ENCODE peak calls at places on chromosomes 16 and 17, in four cellular contexts. Z is MCF 10A, E is suprapubic skin, S is fibroblast of the aortic adventitia. H is an unnamed sample.

GRCh38 chr17:77609553-77610517 is 348.7 kb upstream of the TNRC6C start:
- DNase-seq in E (peak), S (peak), Z (no peak), H (peak)

GRCh38 chr17:10059684-10060211 is 138.7 kb downstream of the GAS7 start:
- DNase-seq in S (peak), E (peak), Z (no peak), H (no peak)

GRCh38 chr17:17041018-17041521 is 1.2 kb upstream of the MPRIP start:
- DNase-seq in E (no peak), Z (peak), S (peak), H (no peak)

GRCh38 chr17:63173450-63173849 is 207.4 kb downstream of the TANC2 start:
- DNase-seq in E (no peak), Z (peak), S (no peak), H (no peak)

GRCh38 chr16:11190585-11191565 is 65.1 kb downstream of the SOCS1 start:
- DNase-seq in E (no peak), Z (no peak), S (no peak), H (no peak)

GRCh38 chr17:66393038-66393437 is 90.6 kb downstream of the PRKCA start:
- DNase-seq in Z (no peak), E (no peak), S (no peak), H (no peak)

GRCh38 chr17:19376799-19377198 is 1.5 kb upstream of the MAPK7 start:
- DNase-seq in S (no peak), Z (peak), E (peak), H (peak)

GRCh38 chr17:34728771-34729310 is 149.5 kb downstream of the TMEM132E start:
- DNase-seq in E (peak), Z (no peak), S (no peak), H (peak)

GRCh38 chr16:805474-805873 is 4.9 kb upstream of the GNG13 start:
- DNase-seq in S (no peak), E (no peak), Z (no peak), H (no peak)

GRCh38 chr17:9003355-9004131 is 17.8 kb upstream of the NTN1 start:
- DNase-seq in S (no peak), Z (no peak), E (no peak), H (no peak)

GRCh38 chr17:38898812-38899348 is 26.5 kb upstream of the LASP1NB start:
- DNase-seq in Z (no peak), E (no peak), S (no peak), H (no peak)

GRCh38 chr16:15671530-15672117 is 21.6 kb downstream of the NDE1 start:
- DNase-seq in Z (no peak), S (no peak), E (no peak), H (no peak)

GRCh38 chr16:12239226-12239625 is 262.7 kb downstream of the SNX29 start:
- DNase-seq in S (no peak), Z (no peak), E (no peak), H (no peak)

GRCh38 chr16:35150805-35151312 is 1691.4 kb downstream of the TP53TG3F start:
- DNase-seq in S (no peak), E (no peak), Z (no peak), H (peak)

GRCh38 chr17:42669705-42670198 is 7.0 kb downstream of the PLEKHH3 start:
- DNase-seq in S (no peak), E (no peak), Z (no peak), H (no peak)

GRCh38 chr17:42673266-42673884 is 3.4 kb downstream of the PLEKHH3 start:
- DNase-seq in Z (no peak), S (no peak), E (no peak), H (no peak)

GRCh38 chr17:42670925-42671657 is 5.7 kb downstream of the PLEKHH3 start:
- DNase-seq in S (no peak), Z (no peak), E (no peak), H (no peak)

GRCh38 chr17:42672038-42672437 is 4.8 kb downstream of the PLEKHH3 start:
- DNase-seq in Z (peak), S (no peak), E (no peak), H (no peak)

GRCh38 chr17:42670199-42670924 is 6.4 kb downstream of the PLEKHH3 start:
- DNase-seq in Z (no peak), E (no peak), S (no peak), H (no peak)
- TF ChIP-seq CTCF in Z (no peak), E (no peak), S (no peak), H (no peak)

DNA sequence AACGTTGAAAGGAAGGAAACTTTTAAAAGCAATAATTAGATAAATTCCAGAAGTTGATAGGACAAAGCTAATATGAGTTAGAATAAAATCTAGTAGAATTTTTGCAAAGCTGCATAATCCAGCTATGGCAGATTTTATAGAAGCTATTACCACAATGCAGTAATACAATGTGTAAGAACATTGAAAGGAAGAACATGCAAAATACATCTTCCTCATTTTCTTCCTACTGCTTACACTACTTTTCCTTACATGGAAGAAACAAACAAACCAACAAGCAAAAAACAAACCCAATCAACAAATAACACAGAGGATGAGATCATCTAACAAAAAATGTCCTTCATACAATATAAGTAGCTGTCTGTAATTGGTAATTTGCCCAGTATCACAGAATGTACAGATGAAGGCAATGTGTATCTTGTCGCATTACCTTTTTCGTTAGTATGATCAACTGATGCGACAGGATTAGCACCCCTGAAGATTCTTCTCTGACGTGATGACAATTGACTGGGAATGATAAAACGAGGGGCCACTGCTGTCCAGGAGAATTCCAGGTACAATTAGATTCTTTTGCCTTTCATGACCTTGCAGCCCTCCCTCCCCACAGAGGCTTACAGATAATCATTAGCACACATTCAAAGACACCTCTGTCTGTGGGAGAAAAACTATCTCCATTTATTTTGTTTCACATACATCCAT is 21.2 kb upstream of the LRRC37A start:
- DNase-seq in Z (no peak), E (no peak), S (no peak), H (no peak)
- TF ChIP-seq CTCF in Z (no peak), E (no peak), S (no peak), H (no peak)

GRCh38 chr17:73422121-73422520 is 110.3 kb upstream of the CDC42EP4 start:
- DNase-seq in E (no peak), Z (no peak), S (no peak), H (no peak)

GRCh38 chr17:73423159-73423715 is 111.4 kb upstream of the CDC42EP4 start:
- DNase-seq in E (no peak), Z (no peak), S (no peak), H (no peak)

GRCh38 chr17:73419896-73420295 is 108.1 kb upstream of the CDC42EP4 start:
- DNase-seq in S (no peak), Z (no peak), E (no peak), H (no peak)

GRCh38 chr17:73419051-73419450 is 107.2 kb upstream of the CDC42EP4 start:
- DNase-seq in E (no peak), S (no peak), Z (no peak), H (no peak)

GRCh38 chr17:73420897-73421296 is 109.1 kb upstream of the CDC42EP4 start:
- DNase-seq in E (no peak), Z (peak), S (no peak), H (no peak)
- TF ChIP-seq CTCF in E (no peak), Z (no peak), S (peak), H (no peak)

DNA sequence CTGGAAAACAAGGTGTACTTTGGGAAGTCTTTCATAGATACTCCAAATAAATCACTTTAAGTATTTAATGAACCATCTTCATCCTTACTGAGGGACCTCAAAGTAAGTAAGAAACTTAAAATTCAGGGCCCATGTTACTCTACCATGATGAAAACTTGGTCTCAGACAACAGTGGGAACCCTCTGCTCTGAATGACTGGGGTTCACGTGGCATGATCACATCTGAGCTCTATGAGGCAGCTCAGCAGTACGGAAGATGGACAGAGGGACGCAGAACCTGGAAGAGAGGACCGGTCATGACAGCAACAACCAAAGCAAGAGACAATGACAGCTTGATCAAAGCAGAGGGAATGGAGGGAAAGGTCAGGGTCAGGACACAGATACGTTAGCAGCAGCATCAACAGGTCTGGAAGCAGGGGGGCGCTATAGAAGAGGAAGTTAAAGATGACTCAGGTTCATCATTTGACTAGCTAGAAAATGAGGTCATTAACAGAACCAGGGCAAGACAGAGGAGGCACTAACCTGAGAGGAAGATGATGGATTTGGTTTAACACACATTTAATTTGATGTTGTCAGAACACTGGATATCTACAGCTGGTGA is 9.5 kb downstream of the XPO6 start:
- DNase-seq in Z (no peak), S (no peak), E (no peak), H (no peak)
- TF ChIP-seq CTCF in Z (no peak), S (no peak), E (no peak), H (no peak)

DNA sequence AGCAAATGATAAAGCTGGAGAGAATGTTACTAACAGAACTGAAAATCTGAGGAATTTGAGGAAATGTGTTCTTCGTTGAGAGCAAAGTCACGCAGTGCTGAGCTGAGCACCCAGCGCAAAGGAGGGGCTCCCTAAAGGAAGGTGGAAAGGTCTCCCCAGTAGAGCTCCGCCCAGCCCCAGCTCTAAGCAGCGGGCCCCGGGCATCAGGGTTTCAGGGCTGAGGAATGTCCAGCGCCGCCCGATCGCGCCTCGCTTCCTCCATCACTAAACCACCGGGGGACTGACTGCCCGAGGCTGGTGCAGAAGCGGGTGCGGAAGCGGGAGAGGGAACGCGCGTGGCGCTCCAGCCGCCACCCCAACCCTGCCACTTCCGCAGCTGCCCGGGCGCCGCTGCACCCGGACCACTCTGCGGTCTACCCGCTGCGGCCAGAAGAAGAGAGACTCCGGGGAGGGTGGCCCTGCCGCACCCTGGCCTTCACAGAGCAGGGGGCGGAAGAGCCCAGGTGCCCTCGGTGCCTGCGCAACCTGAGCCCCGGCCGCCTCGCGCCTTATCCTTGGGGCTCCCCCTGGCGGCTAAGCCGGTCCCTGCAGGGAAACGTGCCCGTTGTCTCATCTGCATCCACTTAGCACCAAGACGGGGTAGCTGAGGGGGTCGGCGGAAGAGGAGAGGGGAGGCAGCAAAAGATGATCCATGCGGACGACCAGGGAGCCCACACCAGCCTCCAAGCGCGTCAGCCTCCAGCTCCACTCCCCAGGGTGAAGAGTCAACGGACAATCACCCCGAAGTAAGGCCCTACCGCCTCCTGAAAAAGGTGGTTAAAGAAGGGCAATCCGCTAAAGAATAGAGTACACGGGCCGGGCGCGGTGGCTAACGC is 12.4 kb upstream of the GUCY2D start:
- DNase-seq in E (peak), Z (peak), S (peak), H (peak)
- TF ChIP-seq CTCF in E (peak), Z (peak), S (peak), H (peak)

GRCh38 chr17:32007463-32008298 is 498 bp downstream of the LRRC37B start:
- DNase-seq in Z (peak), E (no peak), S (peak), H (no peak)
- TF ChIP-seq CTCF in Z (no peak), E (no peak), S (no peak), H (peak)

GRCh38 chr16:30417447-30418349 is 10.3 kb downstream of the ZNF771 start:
- DNase-seq in S (peak), E (peak), Z (peak), H (no peak)
- TF ChIP-seq CTCF in S (no peak), E (no peak), Z (no peak), H (no peak)